ENCODE peak calls at places on chromosomes 3 and 15, in five cellular contexts. A is PC-3, V is hepatocyte, J is GM23338, G is Karpas-422. X is an unnamed sample.
A peak's percentile ranks its signal among the peaks of the same experiment; 100 is the strongest.

GRCh38 chr3:193010191-193010590 is 92.5 kb upstream of the MB21D2 start:
- DNase-seq in A (no peak), V (no peak), J (no peak), G (no peak), X (no peak)

GRCh38 chr15:71780349-71780976 is 29.9 kb upstream of the NR2E3 start:
- DNase-seq in A (peak; percentile 74), V (peak; percentile 71), J (peak; percentile 97), G (peak; percentile 88), X (peak; percentile 73)

GRCh38 chr3:159881828-159882309 is 106.8 kb upstream of the IL12A start:
- DNase-seq in A (no peak), V (no peak), J (peak; percentile 52), G (no peak), X (no peak)

GRCh38 chr3:172259191-172259590 is 189.1 kb downstream of the GHSR start:
- DNase-seq in A (no peak), V (no peak), J (no peak), G (no peak), X (no peak)

GRCh38 chr15:63601727-63602185 is 4.6 kb downstream of the FBXL22 start:
- DNase-seq in A (no peak), V (no peak), J (peak; percentile 20), G (peak; percentile 78), X (no peak)

GRCh38 chr3:23809840-23810341 is 4.1 kb downstream of the UBE2E1 start:
- DNase-seq in A (peak; percentile 61), V (no peak), J (peak; percentile 53), G (peak; percentile 70), X (peak; percentile 40)

GRCh38 chr3:128321418-128321817 is 145.3 kb downstream of the DNAJB8 start:
- DNase-seq in A (no peak), V (no peak), J (no peak), G (no peak), X (no peak)

GRCh38 chr3:106619-107018 is 89.9 kb upstream of the CHL1 start:
- DNase-seq in A (no peak), V (no peak), J (no peak), G (no peak), X (no peak)

GRCh38 chr3:82410366-82410765 is 648.9 kb upstream of the GBE1 start:
- DNase-seq in A (peak; percentile 67), V (no peak), J (peak; percentile 25), G (no peak), X (no peak)

GRCh38 chr3:53198996-53199395 is 38.0 kb downstream of the PRKCD start:
- DNase-seq in A (no peak), V (no peak), J (no peak), G (no peak), X (no peak)

GRCh38 chr15:64466408-64467116 is 6.2 kb downstream of the ZNF609 start:
- DNase-seq in A (no peak), V (no peak), J (peak; percentile 34), G (no peak), X (no peak)

GRCh38 chr3:4271834-4272233 is 31.3 kb upstream of the SETMAR start:
- DNase-seq in A (peak; percentile 68), V (peak; percentile 69), J (peak; percentile 80), G (peak; percentile 74), X (peak; percentile 12)

GRCh38 chr3:86282106-86282787 is 708.7 kb downstream of the VGLL3 start:
- DNase-seq in A (no peak), V (no peak), J (no peak), G (no peak), X (no peak)

GRCh38 chr15:97976766-97977503 is 16.4 kb downstream of the ARRDC4 start:
- DNase-seq in A (peak; percentile 67), V (no peak), J (no peak), G (no peak), X (no peak)

GRCh38 chr3:48194446-48195071 is 6.3 kb upstream of the CDC25A start:
- DNase-seq in A (peak; percentile 89), V (peak; percentile 77), J (peak; percentile 90), G (peak; percentile 82), X (peak; percentile 70)

GRCh38 chr3:13660042-13660874 is 111.3 kb downstream of the FBLN2 start:
- DNase-seq in A (no peak), V (no peak), J (no peak), G (no peak), X (no peak)

GRCh38 chr15:27260523-27260922 is 289.5 kb downstream of the GABRG3 start:
- DNase-seq in A (no peak), V (no peak), J (no peak), G (no peak), X (no peak)

GRCh38 chr3:141523615-141524375 is 37.0 kb downstream of the RASA2 start:
- DNase-seq in A (peak; percentile 43), V (no peak), J (no peak), G (no peak), X (no peak)

GRCh38 chr15:61034793-61035710 is 194.1 kb downstream of the RORA start:
- DNase-seq in A (no peak), V (no peak), J (no peak), G (no peak), X (no peak)

GRCh38 chr3:36201546-36201945 is 178.8 kb upstream of the STAC start:
- DNase-seq in A (peak; percentile 18), V (no peak), J (peak; percentile 21), G (no peak), X (no peak)

GRCh38 chr15:78739206-78739605 is 72.1 kb downstream of the ADAMTS7 start:
- DNase-seq in A (no peak), V (no peak), J (no peak), G (peak; percentile 31), X (no peak)

GRCh38 chr3:120506828-120507774 is 56.3 kb upstream of the FSTL1 start:
- DNase-seq in A (peak; percentile 84), V (peak; percentile 52), J (peak; percentile 79), G (peak; percentile 78), X (peak; percentile 17)

GRCh38 chr3:119891944-119892721 is 110.2 kb downstream of the NR1I2 start:
- DNase-seq in A (peak; percentile 83), V (peak; percentile 68), J (peak; percentile 88), G (peak; percentile 86), X (peak; percentile 48)

GRCh38 chr3:14472471-14473351 is 67.4 kb downstream of the GRIP2 start:
- DNase-seq in A (peak; percentile 92), V (peak; percentile 69), J (no peak), G (no peak), X (no peak)

GRCh38 chr15:62135532-62136134 is 29.5 kb downstream of the C2CD4B start:
- DNase-seq in A (peak; percentile 48), V (peak; percentile 47), J (no peak), G (no peak), X (no peak)

GRCh38 chr3:167940241-167940640 is 155.5 kb downstream of the GOLIM4 start:
- DNase-seq in A (no peak), V (no peak), J (no peak), G (no peak), X (no peak)

GRCh38 chr3:185807455-185808068 is 17.3 kb downstream of the IGF2BP2 start:
- DNase-seq in A (peak; percentile 73), V (no peak), J (peak; percentile 55), G (no peak), X (no peak)
- H3K4me3 ChIP-seq in A (no peak overlapping the region), V (no peak overlapping the region), J (no peak overlapping the region), G (no peak overlapping the region), X (no peak overlapping the region)

DNA sequence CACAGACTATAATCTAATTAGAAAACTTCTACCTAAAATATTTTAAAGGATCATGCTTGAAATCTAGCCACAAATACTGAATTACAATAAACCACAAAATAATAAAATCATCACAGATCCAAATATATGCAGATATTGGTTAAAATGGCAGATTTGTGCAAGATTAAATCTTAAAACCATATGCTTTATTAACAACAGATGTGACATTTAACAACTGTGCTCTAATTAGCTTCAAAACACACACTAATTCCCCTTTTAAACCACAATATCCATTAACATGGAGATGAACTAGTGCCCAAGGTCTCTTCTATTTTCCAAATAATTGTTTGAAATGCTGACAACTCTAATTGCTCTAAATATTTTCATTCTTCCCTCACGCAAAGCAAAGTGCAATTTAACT is 1530.3 kb downstream of the SI start:
- DNase-seq in A (no peak), V (no peak), J (no peak), G (no peak), X (no peak)
- H3K9me2 ChIP-seq in A (no peaks in the 10 kb centered on the region), V (no peaks in the 10 kb centered on the region), J (no peaks in the 10 kb centered on the region), G (no peaks in the 10 kb centered on the region), X (no peaks in the 10 kb centered on the region)

GRCh38 chr3:32836601-32837000 is 18.8 kb downstream of the TRIM71 start:
- DNase-seq in A (no peak), V (no peak), J (no peak), G (no peak), X (no peak)
- H3K4me3 ChIP-seq in A (no peak overlapping the region), V (no peak overlapping the region), J (peak overlapping the region; percentile 45), G (no peak overlapping the region), X (no peak overlapping the region)

GRCh38 chr3:182731764-182732163 is 61.5 kb upstream of the ATP11B start:
- DNase-seq in A (no peak), V (no peak), J (no peak), G (no peak), X (no peak)
- H3K9me2 ChIP-seq in A (no peaks in the 10 kb centered on the region), V (no peaks in the 10 kb centered on the region), J (no peaks in the 10 kb centered on the region), G (no peaks in the 10 kb centered on the region), X (no peaks in the 10 kb centered on the region)

GRCh38 chr3:152272771-152273242 is 4.1 kb downstream of the MBNL1 start:
- DNase-seq in A (peak; percentile 56), V (no peak), J (no peak), G (no peak), X (no peak)
- H3K4me3 ChIP-seq in A (peak overlapping the region; percentile 81), V (no peak overlapping the region), J (no peak overlapping the region), G (peak overlapping the region; percentile 6), X (peak overlapping the region; percentile 79)

GRCh38 chr15:25683415-25683814 is 179.7 kb downstream of the ATP10A start:
- DNase-seq in A (no peak), V (no peak), J (no peak), G (no peak), X (no peak)
- H3K9me2 ChIP-seq in A (no peaks in the 10 kb centered on the region), V (no peaks in the 10 kb centered on the region), J (no peaks in the 10 kb centered on the region), G (no peaks in the 10 kb centered on the region), X (no peaks in the 10 kb centered on the region)

DNA sequence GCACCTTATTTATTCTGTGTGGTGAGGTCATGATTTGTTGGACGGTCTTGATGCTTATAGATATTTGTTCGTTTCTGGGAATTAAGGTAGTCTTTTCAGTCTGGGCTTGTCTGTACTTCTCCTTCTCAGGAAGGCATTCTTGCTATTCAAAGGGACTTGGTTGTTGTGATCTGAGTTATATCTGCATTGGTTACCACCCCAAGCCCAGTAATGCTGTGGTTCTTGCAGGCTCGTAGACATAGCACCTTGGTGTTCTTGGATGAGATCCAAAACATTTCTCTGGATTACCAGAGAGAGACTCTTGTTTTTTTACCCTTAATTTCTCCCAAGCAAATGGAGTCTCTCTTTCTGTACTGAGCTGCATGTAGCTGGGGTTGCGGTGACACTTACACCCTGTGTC is 128.0 kb upstream of the CBLB start:
- DNase-seq in A (no peak), V (no peak), J (no peak), G (no peak), X (no peak)
- H3K4me3 ChIP-seq in A (no peak overlapping the region), V (no peak overlapping the region), J (no peak overlapping the region), G (no peak overlapping the region), X (no peak overlapping the region)

X was measured in OCI-LY7.